ENCODE peak calls at places on chromosomes 2 and 18, in nine cellular contexts. U is endodermal cell, A is IMR-90, O is lower lobe of right lung, N is cardiac muscle cell, E is A549, M is PC-3, I is left ventricle myocardium inferior, B is right lobe of liver. R is an unnamed sample. For H3K4me1, the result is how much of the 10 kb centered on the place peaks cover.

GRCh38 chr2:23629417-23630110 is 244.6 kb downstream of the KLHL29 start:
- DNase-seq in N (no peak), U (no peak), M (no peak), B (no peak), A (no peak), O (peak), E (no peak), I (no peak), R (no peak)

GRCh38 chr2:159032580-159032979 is 64.1 kb downstream of the TANC1 start:
- DNase-seq in B (no peak), O (no peak), N (no peak), I (no peak), A (no peak), E (no peak), U (no peak), M (no peak), R (no peak)

GRCh38 chr2:239312081-239312501 is 88.7 kb downstream of the HDAC4 start:
- DNase-seq in U (peak), A (no peak), N (no peak), I (peak), B (no peak), M (no peak), O (no peak), E (no peak), R (no peak)

GRCh38 chr2:147348886-147349285 is 495.9 kb upstream of the ACVR2A start:
- DNase-seq in O (no peak), A (no peak), U (no peak), I (no peak), M (no peak), N (no peak), E (no peak), B (no peak), R (no peak)

GRCh38 chr2:129922571-129923264 is 56.7 kb upstream of the RAB6C start:
- DNase-seq in O (no peak), E (no peak), U (peak), B (no peak), A (no peak), M (no peak), N (no peak), I (no peak), R (no peak)

GRCh38 chr2:237943395-237944094 is 23.3 kb upstream of the UBE2F start:
- DNase-seq in O (no peak), B (no peak), E (no peak), U (no peak), I (no peak), A (no peak), N (no peak), M (no peak), R (no peak)

GRCh38 chr2:53150146-53150545 is 617.5 kb upstream of the CHAC2 start:
- DNase-seq in M (no peak), O (no peak), N (no peak), E (no peak), I (no peak), A (no peak), B (no peak), U (no peak), R (no peak)

GRCh38 chr2:173652731-173653426 is 298.2 kb downstream of the CDCA7 start:
- DNase-seq in N (peak), U (no peak), A (peak), O (no peak), B (no peak), E (peak), I (no peak), M (peak), R (no peak)

GRCh38 chr2:217653240-217653639 is 349.6 kb downstream of the TNS1 start:
- DNase-seq in O (peak), U (no peak), B (no peak), E (peak), A (peak), N (peak), I (peak), M (peak), R (no peak)

GRCh38 chr2:72770879-72771461 is 54.9 kb downstream of the EXOC6B start:
- DNase-seq in A (peak), N (peak), M (peak), E (peak), B (no peak), I (no peak), O (no peak), U (peak), R (no peak)

GRCh38 chr18:50656841-50657470 is 97.1 kb downstream of the MAPK4 start:
- DNase-seq in O (no peak), E (no peak), A (no peak), B (no peak), N (peak), I (no peak), U (no peak), M (no peak), R (no peak)

DNA sequence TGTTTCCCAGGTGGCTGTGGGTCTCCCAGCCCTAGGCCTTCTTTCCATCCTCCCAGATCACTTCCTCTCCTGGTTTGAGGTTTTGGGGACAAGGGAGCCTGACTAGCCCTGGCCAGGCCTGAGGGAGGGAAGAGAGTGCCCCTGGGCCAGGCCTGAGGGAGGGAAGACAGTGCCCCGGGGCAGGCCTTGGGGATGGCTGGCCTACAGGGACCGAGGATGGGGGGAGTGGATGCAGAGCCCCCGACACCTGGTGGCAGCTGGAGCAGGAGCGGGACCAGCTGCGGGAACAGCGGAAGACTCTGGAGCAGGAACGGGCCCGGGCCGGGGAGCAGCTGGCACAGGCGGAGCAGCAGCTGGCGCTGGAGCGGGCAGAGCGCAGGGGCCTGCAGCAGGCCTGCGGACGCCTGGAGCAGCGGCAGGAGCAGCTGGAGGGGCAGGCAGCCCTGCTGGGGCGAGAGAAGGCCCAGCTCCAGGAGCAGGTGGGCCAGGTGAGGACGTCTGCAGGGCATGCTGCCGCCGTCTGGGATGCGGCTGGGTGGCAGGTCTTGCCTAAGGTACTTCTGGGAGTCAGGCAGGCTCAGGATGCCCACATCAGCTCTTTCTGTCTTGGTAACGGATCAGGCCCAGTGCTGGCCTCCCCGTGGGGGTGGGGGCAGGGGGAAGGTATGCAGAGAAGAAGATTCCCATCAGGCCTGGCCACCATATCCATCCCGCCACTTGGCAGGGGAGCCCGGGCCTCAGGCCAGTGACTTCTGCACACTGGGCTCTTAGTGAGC is 29.2 kb downstream of the CROCC2 start:
- DNase-seq in I (no peak), M (no peak), O (peak), A (no peak), E (no peak), N (no peak), B (peak), U (peak), R (peak)
- H3K4me1 ChIP-seq in I (under half), M (under half), O (under half), A (under half), E (under half), N (under half), B (under half), U (under half), R (under half)

GRCh38 chr2:181398000-181398399 is 59.2 kb upstream of the ITGA4 start:
- DNase-seq in E (no peak), I (no peak), U (no peak), O (no peak), B (no peak), M (no peak), A (no peak), N (no peak), R (no peak)
- H3K27ac ChIP-seq in E (no peak), I (no peak), U (no peak), O (no peak), B (no peak), M (no peak), A (no peak), N (no peak), R (no peak)

GRCh38 chr2:85790499-85790898 is 36.7 kb downstream of the ATOH8 start:
- DNase-seq in N (no peak), E (no peak), A (no peak), M (no peak), U (no peak), B (peak), I (no peak), O (no peak), R (peak)

GRCh38 chr2:85791704-85792565 is 38.1 kb downstream of the ATOH8 start:
- DNase-seq in O (no peak), A (no peak), I (no peak), B (peak), E (no peak), M (no peak), N (no peak), U (no peak), R (peak)

GRCh38 chr2:85789271-85789670 is 35.5 kb downstream of the ATOH8 start:
- DNase-seq in A (no peak), B (no peak), E (no peak), U (no peak), I (no peak), O (no peak), N (no peak), M (peak), R (no peak)

GRCh38 chr2:85788603-85789002 is 34.8 kb downstream of the ATOH8 start:
- DNase-seq in B (peak), I (no peak), N (no peak), A (no peak), M (no peak), O (no peak), U (no peak), E (no peak), R (peak)

GRCh38 chr2:85790032-85790431 is 36.2 kb downstream of the ATOH8 start:
- DNase-seq in E (no peak), A (no peak), M (no peak), U (no peak), N (no peak), I (no peak), O (no peak), B (peak), R (peak)
- H3K4me1 ChIP-seq in E (under half), A (under half), M (under half), U (under half), N (under half), I (half or more), O (half or more), B (under half), R (under half)

DNA sequence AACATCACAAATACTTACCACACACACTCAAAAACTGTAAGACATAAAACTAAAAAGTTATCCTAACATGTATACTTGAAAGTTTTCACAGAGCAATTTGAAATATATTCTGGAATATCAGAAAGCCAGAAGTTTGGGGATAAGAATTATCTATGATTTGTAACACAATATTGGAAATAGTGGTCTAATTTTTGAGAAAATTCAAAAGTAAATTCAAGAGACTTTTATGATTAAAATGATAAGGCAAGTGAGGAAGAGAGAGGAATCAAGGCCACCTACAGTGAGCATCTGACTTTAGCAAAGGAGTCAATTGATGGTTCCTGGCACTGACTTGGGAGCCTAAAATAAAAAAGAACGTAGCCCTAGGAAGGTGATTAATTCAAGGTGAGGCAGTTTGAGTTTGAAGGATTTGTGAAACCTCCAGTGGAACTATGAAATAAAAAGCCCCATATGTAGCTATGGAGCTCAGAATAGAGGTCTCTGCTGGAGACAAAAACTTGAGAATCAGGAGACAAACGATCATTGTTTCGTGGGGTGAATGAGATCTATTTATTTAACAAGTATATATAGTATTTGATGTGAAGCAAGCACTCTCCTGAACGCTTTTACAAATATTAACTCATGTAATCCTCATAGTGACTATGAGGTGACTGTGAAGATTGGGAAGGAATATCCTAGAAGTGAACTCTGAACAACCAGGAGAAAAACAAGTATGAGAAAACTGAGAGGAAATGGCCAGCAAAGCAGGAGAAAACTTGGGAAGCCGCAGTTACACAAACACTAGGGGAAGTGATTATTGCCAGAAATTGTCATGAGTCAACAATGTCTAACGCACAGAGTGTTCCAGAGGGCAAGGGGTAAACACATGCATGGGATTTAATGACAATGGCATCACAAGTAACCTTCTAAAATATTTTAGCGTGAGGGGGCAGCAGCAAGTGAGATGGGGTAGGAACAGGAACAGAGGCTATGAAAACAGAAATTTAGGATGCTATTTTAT is 12.8 kb downstream of the TFPI start:
- DNase-seq in B (no peak), O (no peak), A (peak), N (peak), U (no peak), M (peak), I (no peak), E (peak), R (no peak)
- H3K27ac ChIP-seq in B (peak), O (peak), A (peak), N (no peak), U (no peak), M (peak), I (peak), E (peak), R (peak)

GRCh38 chr2:94980406-94980805 is 45.1 kb upstream of the MAL start:
- DNase-seq in I (no peak), M (no peak), B (no peak), N (no peak), A (no peak), U (no peak), E (no peak), O (no peak), R (no peak)
- H3K4me1 ChIP-seq in I (under half), M (under half), B (under half), N (under half), A (under half), U (under half), E (under half), O (under half), R (under half)

GRCh38 chr18:13811993-13812392 is 12.0 kb upstream of the MC5R start:
- DNase-seq in I (no peak), N (no peak), O (no peak), B (no peak), M (peak), A (no peak), E (peak), U (peak), R (no peak)

GRCh38 chr18:13809025-13809384 is 14.9 kb upstream of the MC5R start:
- DNase-seq in N (no peak), B (no peak), A (no peak), U (no peak), O (no peak), E (no peak), M (peak), I (no peak), R (no peak)

GRCh38 chr18:13810950-13811485 is 12.9 kb upstream of the MC5R start:
- DNase-seq in A (no peak), U (no peak), O (no peak), E (no peak), B (no peak), I (no peak), N (no peak), M (peak), R (no peak)

GRCh38 chr18:13808294-13809024 is 15.5 kb upstream of the MC5R start:
- DNase-seq in O (no peak), I (no peak), M (no peak), U (peak), B (no peak), E (no peak), A (no peak), N (no peak), R (no peak)

DNA sequence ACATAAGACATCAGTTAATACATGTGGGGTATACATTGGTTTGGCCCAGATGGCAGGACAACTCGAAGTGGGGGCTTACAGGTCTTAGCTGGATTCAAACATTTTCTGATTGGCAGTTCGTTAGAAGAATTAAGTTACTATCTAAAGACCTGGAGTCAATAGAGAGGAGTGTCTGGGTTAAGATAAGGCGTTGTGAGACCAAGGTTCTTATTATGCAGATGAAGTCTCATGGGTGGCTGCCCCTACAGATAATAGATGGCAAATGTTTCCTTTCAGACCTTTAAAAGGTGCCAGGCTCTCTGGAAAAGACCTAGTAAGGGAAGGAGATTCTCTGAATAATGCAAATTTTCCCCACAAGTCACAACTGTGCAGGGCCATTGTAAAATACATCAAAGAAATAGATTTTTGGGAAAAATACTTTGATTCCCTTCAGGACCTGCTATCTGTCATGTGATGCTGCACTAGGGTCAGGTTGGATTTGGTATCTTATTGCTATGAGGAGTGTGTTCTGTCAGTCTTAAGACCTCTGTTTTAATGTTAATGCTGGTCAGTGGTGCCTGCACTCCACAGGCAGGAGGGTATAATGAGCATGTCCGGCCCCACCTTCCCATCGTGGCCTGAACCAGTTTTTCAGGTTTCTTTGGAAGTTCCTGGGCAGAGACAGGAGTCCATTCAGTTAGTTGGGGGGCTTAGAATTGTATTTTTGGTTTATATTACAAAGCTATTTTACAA is 14.3 kb upstream of the MC5R start:
- DNase-seq in M (peak), N (no peak), A (no peak), U (peak), E (no peak), O (no peak), I (no peak), B (no peak), R (no peak)
- H3K27ac ChIP-seq in M (no peak), N (no peak), A (no peak), U (no peak), E (no peak), O (no peak), I (no peak), B (no peak), R (no peak)

R was measured in left lung.